ENCODE peak calls at places on chromosomes 7 and 10, in five cellular contexts. M is heart left ventricle, H is sigmoid colon, E is psoas muscle, B is esophagus squamous epithelium. N is an unnamed sample.

GRCh38 chr10:104130041-104130440 is 8.1 kb downstream of the SFR1 start:
- DNase-seq in M (no peak), E (no peak), B (no peak), H (no peak), N (no peak)

GRCh38 chr7:133020501-133020900 is 61.4 kb downstream of the CHCHD3 start:
- DNase-seq in E (no peak), B (no peak), M (no peak), H (no peak), N (no peak)

GRCh38 chr7:117979954-117980497 is 106.8 kb upstream of the CTTNBP2 start:
- DNase-seq in M (no peak), H (no peak), E (no peak), B (no peak), N (no peak)

GRCh38 chr10:436911-437665 is 252.4 kb downstream of the DIP2C start:
- DNase-seq in E (no peak), M (no peak), B (no peak), H (no peak), N (no peak)

GRCh38 chr7:1927942-1928341 is 257.9 kb downstream of the ELFN1 start:
- DNase-seq in M (no peak), E (peak), H (no peak), B (no peak), N (no peak)

GRCh38 chr10:73894245-73894971 is 16.5 kb upstream of the PLAU start:
- DNase-seq in H (no peak), M (no peak), E (no peak), B (no peak), N (no peak)

GRCh38 chr10:77524300-77524711 is 113.3 kb downstream of the KCNMA1 start:
- DNase-seq in E (no peak), B (no peak), H (no peak), M (no peak), N (no peak)

GRCh38 chr7:74656421-74656910 is 1.1 kb upstream of the GTF2I start:
- DNase-seq in M (peak), H (peak), E (peak), B (no peak), N (peak)

GRCh38 chr7:155193716-155194115 is 104.0 kb upstream of the INSIG1 start:
- DNase-seq in B (no peak), E (no peak), M (no peak), H (peak), N (no peak)

GRCh38 chr10:8296090-8296741 is 241.7 kb downstream of the GATA3 start:
- DNase-seq in H (no peak), B (no peak), E (no peak), M (no peak), N (no peak)

GRCh38 chr10:4199196-4199595 is 414.2 kb upstream of the KLF6 start:
- DNase-seq in M (no peak), E (no peak), H (no peak), B (no peak), N (no peak)

GRCh38 chr7:116984917-116985316 is 31.6 kb downstream of the ST7 start:
- DNase-seq in H (no peak), E (no peak), M (no peak), B (no peak), N (no peak)

GRCh38 chr10:71312840-71313789 is 5.9 kb upstream of the SLC29A3 start:
- DNase-seq in B (no peak), H (peak), M (peak), E (peak), N (no peak)

GRCh38 chr10:58322072-58322834 is 12.6 kb upstream of the UBE2D1 start:
- DNase-seq in H (no peak), B (no peak), E (no peak), M (no peak), N (no peak)

GRCh38 chr10:3071405-3072198 is 4.3 kb downstream of the PFKP start:
- DNase-seq in M (no peak), H (no peak), E (no peak), B (no peak), N (no peak)

GRCh38 chr10:24642921-24643678 is 80.6 kb downstream of the ARHGAP21 start:
- DNase-seq in B (no peak), E (no peak), M (peak), H (no peak), N (no peak)

GRCh38 chr7:1674161-1675035 is 4.3 kb downstream of the ELFN1 start:
- DNase-seq in B (no peak), E (peak), H (peak), M (no peak), N (no peak)

GRCh38 chr10:46555713-46556514 is 544 bp downstream of the GPRIN2 start:
- DNase-seq in E (peak), M (peak), H (peak), B (no peak), N (peak)

GRCh38 chr7:46494441-46494840 is 573.4 kb upstream of the IGFBP3 start:
- DNase-seq in M (no peak), E (no peak), H (no peak), B (no peak), N (no peak)

GRCh38 chr7:66356277-66356721 is 151.2 kb downstream of the TPST1 start:
- DNase-seq in M (no peak), E (no peak), H (no peak), B (no peak), N (no peak)

GRCh38 chr10:45373783-45374450 is at the start of gene ALOX5:
- DNase-seq in M (peak), H (no peak), E (peak), B (no peak), N (peak)

GRCh38 chr10:114042895-114043531 is 653 bp upstream of the ADRB1 start:
- DNase-seq in M (peak), E (peak), H (peak), B (no peak), N (peak)

GRCh38 chr10:48213047-48213446 is 61.4 kb downstream of the FRMPD2 start:
- DNase-seq in B (no peak), M (no peak), H (no peak), E (no peak), N (no peak)

GRCh38 chr7:131845573-131846337 is 289.3 kb upstream of the PODXL start:
- DNase-seq in B (no peak), H (no peak), E (no peak), M (no peak), N (no peak)

GRCh38 chr7:80604436-80604835 is 34.0 kb upstream of the CD36 start:
- DNase-seq in H (no peak), E (no peak), B (no peak), M (no peak), N (no peak)

GRCh38 chr10:102121739-102122372 is 1.7 kb upstream of the LDB1 start:
- DNase-seq in H (peak), B (no peak), M (peak), E (no peak), N (no peak)
- TF ChIP-seq CTCF in H (no peak), B (no peak), M (no peak), E (no peak), N (no peak)

GRCh38 chr10:95290801-95291633 is at the start of gene PDLIM1:
- DNase-seq in B (peak), E (peak), M (peak), H (peak), N (peak)
- TF ChIP-seq CTCF in B (peak), E (peak), M (no peak), H (no peak), N (no peak)

DNA sequence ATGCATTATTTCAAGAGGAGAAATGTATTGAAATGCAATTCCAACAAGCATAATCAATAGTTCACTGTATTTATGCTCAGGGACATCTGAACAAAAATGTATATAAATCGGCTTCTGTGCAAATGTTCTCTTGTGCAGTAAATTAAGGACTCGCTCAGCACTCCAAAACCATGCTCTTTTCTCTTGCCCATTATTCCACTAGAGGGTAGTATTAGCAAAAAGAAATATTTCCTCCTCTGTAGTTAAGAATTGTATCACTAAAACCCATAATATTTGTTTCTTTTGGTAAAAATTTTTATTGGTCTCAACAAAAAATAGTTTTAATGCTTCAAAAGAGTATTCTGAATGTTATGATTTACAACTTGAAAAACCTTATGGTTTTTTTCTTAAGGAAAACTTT is 803.1 kb downstream of the PCDH15 start:
- DNase-seq in E (no peak), B (no peak), M (no peak), H (no peak), N (no peak)
- TF ChIP-seq CTCF in E (no peak), B (peak), M (peak), H (no peak), N (no peak)

GRCh38 chr7:139249179-139249822 is 18.3 kb downstream of the UBN2 start:
- DNase-seq in B (no peak), H (no peak), E (no peak), M (no peak), N (no peak)
- TF ChIP-seq CTCF in B (no peak), H (no peak), E (no peak), M (no peak), N (no peak)

DNA sequence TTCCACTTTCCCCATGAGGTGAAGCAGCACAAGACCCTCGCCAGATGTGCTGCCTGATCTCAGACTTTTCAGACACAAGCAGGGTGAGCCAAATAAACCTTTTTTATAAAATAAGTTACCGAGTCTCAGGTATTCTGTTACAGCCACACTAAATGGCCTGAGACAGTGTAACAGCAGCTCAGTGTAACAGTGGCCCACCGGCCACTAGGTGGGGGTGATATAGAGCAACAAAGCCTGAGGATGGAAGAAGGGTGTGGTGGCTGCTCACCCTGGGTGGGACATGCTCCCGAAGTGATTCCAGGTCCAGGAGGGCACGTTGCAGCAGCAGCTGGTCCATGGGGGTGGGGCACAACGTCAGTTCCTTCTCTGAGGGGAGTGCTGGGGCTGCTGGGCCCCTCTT is 44.6 kb downstream of the BMS1 start:
- DNase-seq in H (no peak), M (no peak), B (no peak), E (no peak), N (peak)
- TF ChIP-seq CTCF in H (no peak), M (no peak), B (no peak), E (no peak), N (peak)